ENCODE peak calls at places on chromosomes 2 and 18, in seven cellular contexts. B, Z, O, C, J, N and M are unnamed samples.

GRCh38 chr18:39053569-39053968 is 1488.0 kb upstream of the CELF4 start:
- DNase-seq in Z (no peak), N (no peak), C (no peak), J (no peak), O (no peak), B (no peak), M (no peak)

GRCh38 chr2:28664120-28664842 is 87.3 kb upstream of the PPP1CB start:
- DNase-seq in C (peak; percentile 51), N (no peak), Z (no peak), O (no peak), J (no peak), B (no peak), M (no peak)

GRCh38 chr18:22290004-22290403 is 120.6 kb downstream of the GATA6 start:
- DNase-seq in N (no peak), Z (no peak), O (no peak), J (no peak), B (no peak), C (no peak), M (no peak)

GRCh38 chr2:46973687-46974086 is 58.1 kb upstream of the MCFD2 start:
- DNase-seq in O (no peak), J (no peak), N (no peak), C (no peak), B (no peak), Z (no peak), M (no peak)

GRCh38 chr18:21735452-21736015 is 5.1 kb upstream of the MIB1 start:
- DNase-seq in Z (peak; percentile 36), C (peak; percentile 20), O (no peak), B (no peak), J (no peak), N (no peak), M (no peak)

GRCh38 chr2:154427453-154427852 is 271.0 kb upstream of the KCNJ3 start:
- DNase-seq in Z (no peak), B (no peak), C (no peak), O (no peak), N (no peak), J (no peak), M (no peak)

GRCh38 chr2:26727641-26728561 is 35.4 kb downstream of the KCNK3 start:
- DNase-seq in O (no peak), N (no peak), J (no peak), B (no peak), Z (no peak), C (no peak), M (no peak)

GRCh38 chr2:85853499-85854165 is 35.2 kb downstream of the ST3GAL5 start:
- DNase-seq in O (no peak), J (no peak), N (peak; percentile 70), C (no peak), B (no peak), Z (no peak), M (no peak)

GRCh38 chr2:120393456-120393855 is 47.5 kb downstream of the INHBB start:
- DNase-seq in O (peak; percentile 65), N (no peak), B (no peak), J (no peak), Z (no peak), C (no peak), M (no peak)

GRCh38 chr18:79454034-79454735 is 58.5 kb downstream of the NFATC1 start:
- DNase-seq in Z (peak; percentile 55), O (no peak), C (peak; percentile 19), N (no peak), J (no peak), B (no peak), M (no peak)

GRCh38 chr2:192741889-192742288 is 547.2 kb upstream of the TMEFF2 start:
- DNase-seq in N (no peak), Z (no peak), B (no peak), O (no peak), C (no peak), J (peak; percentile 8), M (no peak)

GRCh38 chr2:172097557-172098131 is 5.1 kb downstream of the DLX2 start:
- DNase-seq in J (no peak), B (no peak), Z (no peak), N (no peak), C (no peak), O (peak; percentile 59), M (no peak)

GRCh38 chr2:43227830-43228280 is 1.4 kb upstream of the ZFP36L2 start:
- DNase-seq in C (no peak), O (no peak), Z (no peak), N (no peak), B (no peak), J (no peak), M (no peak)

GRCh38 chr2:159758686-159759085 is 39.3 kb downstream of the CD302 start:
- DNase-seq in B (no peak), C (no peak), O (no peak), Z (no peak), N (no peak), J (no peak), M (no peak)

GRCh38 chr2:31384351-31384750 is 30.2 kb downstream of the XDH start:
- DNase-seq in J (peak; percentile 55), Z (peak; percentile 96), B (peak; percentile 86), N (peak; percentile 19), C (no peak), O (peak; percentile 19), M (peak; percentile 84)

GRCh38 chr2:147030966-147031760 is 813.7 kb upstream of the ACVR2A start:
- DNase-seq in B (peak; percentile 54), O (no peak), N (no peak), C (no peak), Z (peak; percentile 92), J (no peak), M (no peak)

GRCh38 chr18:59054892-59055291 is 84.8 kb upstream of the SEC11C start:
- DNase-seq in B (no peak), O (peak; percentile 75), Z (no peak), C (peak; percentile 49), J (no peak), N (no peak), M (peak; percentile 46)

GRCh38 chr2:158796606-158797005 is 1.5 kb downstream of the DAPL1 start:
- DNase-seq in N (no peak), Z (no peak), J (no peak), B (no peak), O (no peak), C (no peak), M (no peak)

GRCh38 chr2:168697668-168698121 is 104.7 kb upstream of the NOSTRIN start:
- DNase-seq in C (no peak), J (no peak), N (no peak), B (no peak), Z (peak; percentile 57), O (no peak), M (no peak)

GRCh38 chr2:179592167-179592936 is 269.1 kb downstream of the ZNF385B start:
- DNase-seq in J (no peak), N (no peak), C (no peak), Z (peak; percentile 82), O (no peak), B (peak; percentile 49), M (no peak)

GRCh38 chr18:71485578-71485977 is 1058.6 kb downstream of the CBLN2 start:
- DNase-seq in O (no peak), C (no peak), N (no peak), Z (peak; percentile 72), J (peak; percentile 23), B (peak; percentile 94), M (no peak)

GRCh38 chr2:29310665-29311348 is 195.6 kb downstream of the CLIP4 start:
- DNase-seq in N (no peak), O (no peak), B (no peak), Z (no peak), C (no peak), J (no peak), M (no peak)

DNA sequence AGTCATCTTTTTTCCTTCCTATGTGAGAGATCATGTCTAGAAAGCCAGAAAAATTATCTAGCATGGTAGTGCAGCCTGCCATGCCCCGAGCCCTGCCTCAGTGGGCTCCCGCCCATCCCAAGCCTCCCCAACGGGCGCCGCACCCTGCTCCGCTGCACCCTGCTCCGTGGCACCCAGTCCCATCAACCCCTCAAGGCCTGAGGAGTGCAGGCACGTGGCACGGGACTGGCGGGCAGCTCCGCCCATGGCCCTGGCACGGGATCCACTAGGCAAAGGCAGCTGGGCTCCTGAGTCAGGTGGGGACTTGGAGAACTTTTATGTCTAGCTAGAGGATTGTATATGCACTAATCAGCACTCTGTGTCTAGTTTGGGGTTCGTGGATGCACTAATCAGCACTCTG is 83.4 kb upstream of the COL3A1 start:
- DNase-seq in B (no peak), C (no peak), J (no peak), Z (no peak), O (no peak), N (no peak), M (no peak)
- H3K4me3 ChIP-seq in B (no peak overlapping the region), C (no peak overlapping the region), J (no peak overlapping the region), Z (no peak overlapping the region), O (no peak overlapping the region), N (no peak overlapping the region), M (no peak overlapping the region)

GRCh38 chr2:169980001-169980400 is 152.7 kb downstream of the UBR3 start:
- DNase-seq in B (no peak), C (no peak), J (no peak), Z (no peak), N (no peak), O (no peak), M (no peak)

GRCh38 chr2:169980643-169981042 is 153.4 kb downstream of the UBR3 start:
- DNase-seq in C (no peak), N (no peak), Z (no peak), B (no peak), O (no peak), J (peak; percentile 57), M (no peak)

GRCh38 chr2:169979025-169979424 is 151.8 kb downstream of the UBR3 start:
- DNase-seq in Z (no peak), B (no peak), O (no peak), C (no peak), N (no peak), J (no peak), M (no peak)

GRCh38 chr2:169982929-169983328 is 155.7 kb downstream of the UBR3 start:
- DNase-seq in O (no peak), N (peak; percentile 27), C (no peak), Z (no peak), B (no peak), J (no peak), M (no peak)

GRCh38 chr2:169983506-169983905 is 156.3 kb downstream of the UBR3 start:
- DNase-seq in J (no peak), O (no peak), B (no peak), N (no peak), Z (no peak), C (no peak), M (no peak)
- TF ChIP-seq CTCF in J (no peak), O (no peak), B (no peak), N (no peak), Z (peak; percentile 15), C (no peak), M (peak; percentile 43)

DNA sequence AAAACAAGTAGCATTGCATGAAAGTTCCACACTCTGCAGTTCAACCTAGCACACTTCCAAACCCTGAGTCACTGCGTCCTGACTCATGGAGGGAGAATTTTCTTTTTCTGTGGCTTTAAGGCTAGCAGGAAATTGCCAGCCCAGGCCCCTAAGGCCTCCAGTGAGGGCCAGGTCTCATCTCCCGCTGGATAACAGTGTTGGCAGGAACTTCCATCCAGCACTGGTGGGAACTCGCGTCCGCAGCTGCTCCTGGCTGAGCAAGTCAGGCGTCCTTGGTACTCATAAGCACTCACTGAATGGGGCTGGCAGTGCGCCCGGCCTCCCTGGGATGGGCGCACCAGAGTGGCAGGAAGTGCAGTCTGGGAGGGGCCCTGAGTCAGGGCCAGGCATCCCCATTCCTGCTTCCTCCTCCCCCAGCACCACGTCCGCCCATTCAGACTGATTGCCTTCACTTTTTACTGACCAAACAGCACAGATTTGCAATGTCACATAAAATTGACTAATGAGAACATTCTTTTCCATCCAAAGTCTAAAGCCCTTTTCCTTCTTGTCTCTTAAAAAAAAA is 14.3 kb downstream of the MALL start:
- DNase-seq in B (peak; percentile 99), J (no peak), Z (peak; percentile 100), C (peak; percentile 92), N (no peak), O (peak; percentile 96), M (peak; percentile 100)
- H3K4me3 ChIP-seq in B (no peak overlapping the region), J (no peak overlapping the region), Z (no peak overlapping the region), C (no peak overlapping the region), N (no peak overlapping the region), O (peak overlapping the region; percentile 45), M (no peak overlapping the region)

GRCh38 chr18:25099838-25100393 is 252.1 kb downstream of the ZNF521 start:
- DNase-seq in O (no peak), J (no peak), C (no peak), N (no peak), B (no peak), Z (peak; percentile 49), M (no peak)
- TF ChIP-seq CTCF in O (no peak), J (no peak), C (no peak), N (no peak), B (no peak), Z (no peak), M (no peak)